ENCODE peak calls at places on chromosomes 16 and 17, in six cellular contexts. V is pancreas, I is kidney, E is astrocyte of the spinal cord, U is PC-9, Z is HL-60. R is an unnamed sample.

GRCh38 chr16:86513471-86514277 is 3.3 kb downstream of the FOXF1 start:
- DNase-seq in V (no peak), I (peak), E (no peak), U (no peak), Z (no peak), R (no peak)

GRCh38 chr17:49496183-49496865 is 1.2 kb downstream of the NGFR start:
- DNase-seq in V (peak), I (peak), E (peak), U (peak), Z (peak), R (no peak)

GRCh38 chr17:68697850-68698313 is 96.7 kb upstream of the FAM20A start:
- DNase-seq in V (no peak), I (no peak), E (peak), U (no peak), Z (peak), R (no peak)

GRCh38 chr17:64747938-64748540 is 85.9 kb upstream of the SMURF2 start:
- DNase-seq in V (no peak), I (no peak), E (peak), U (no peak), Z (no peak), R (no peak)

GRCh38 chr17:61574542-61575351 is 16.3 kb downstream of the NACA2 start:
- DNase-seq in V (peak), I (no peak), E (peak), U (peak), Z (no peak), R (peak)

GRCh38 chr17:35788504-35788998 is 6.9 kb downstream of the MMP28 start:
- DNase-seq in V (no peak), I (no peak), E (peak), U (no peak), Z (no peak), R (no peak)

GRCh38 chr16:67703626-67704025 is 15.5 kb downstream of the GFOD2 start:
- DNase-seq in V (no peak), I (no peak), E (no peak), U (no peak), Z (no peak), R (no peak)

GRCh38 chr16:24673155-24673554 is 56.3 kb upstream of the TNRC6A start:
- DNase-seq in V (no peak), I (no peak), E (no peak), U (no peak), Z (no peak), R (no peak)

GRCh38 chr17:51260960-51261958 is 913 bp downstream of the UTP18 start:
- DNase-seq in V (peak), I (peak), E (no peak), U (peak), Z (peak), R (no peak)

GRCh38 chr16:10995555-10995954 is 51.2 kb downstream of the CLEC16A start:
- DNase-seq in V (no peak), I (no peak), E (no peak), U (no peak), Z (peak), R (no peak)

GRCh38 chr16:77307764-77308561 is 108.8 kb downstream of the SYCE1L start:
- DNase-seq in V (no peak), I (no peak), E (peak), U (no peak), Z (no peak), R (no peak)

GRCh38 chr16:66270333-66270927 is 96.1 kb upstream of the CDH5 start:
- DNase-seq in V (peak), I (peak), E (peak), U (peak), Z (peak), R (no peak)

GRCh38 chr16:87789437-87790277 is 23.9 kb upstream of the KLHDC4 start:
- DNase-seq in V (no peak), I (peak), E (peak), U (peak), Z (no peak), R (no peak)

GRCh38 chr17:9389116-9389515 is 186.5 kb downstream of the STX8 start:
- DNase-seq in V (no peak), I (no peak), E (peak), U (peak), Z (no peak), R (peak)

GRCh38 chr16:1793578-1794220 is at the start of gene IGFALS:
- DNase-seq in V (peak), I (peak), E (no peak), U (no peak), Z (no peak), R (no peak)

GRCh38 chr17:81424151-81424550 is 28.9 kb downstream of the BAHCC1 start:
- DNase-seq in V (no peak), I (no peak), E (no peak), U (no peak), Z (no peak), R (no peak)
- H3K4me3 ChIP-seq in V (no peak), I (no peak), E (no peak), U (no peak), Z (no peak), R (no peak)

DNA sequence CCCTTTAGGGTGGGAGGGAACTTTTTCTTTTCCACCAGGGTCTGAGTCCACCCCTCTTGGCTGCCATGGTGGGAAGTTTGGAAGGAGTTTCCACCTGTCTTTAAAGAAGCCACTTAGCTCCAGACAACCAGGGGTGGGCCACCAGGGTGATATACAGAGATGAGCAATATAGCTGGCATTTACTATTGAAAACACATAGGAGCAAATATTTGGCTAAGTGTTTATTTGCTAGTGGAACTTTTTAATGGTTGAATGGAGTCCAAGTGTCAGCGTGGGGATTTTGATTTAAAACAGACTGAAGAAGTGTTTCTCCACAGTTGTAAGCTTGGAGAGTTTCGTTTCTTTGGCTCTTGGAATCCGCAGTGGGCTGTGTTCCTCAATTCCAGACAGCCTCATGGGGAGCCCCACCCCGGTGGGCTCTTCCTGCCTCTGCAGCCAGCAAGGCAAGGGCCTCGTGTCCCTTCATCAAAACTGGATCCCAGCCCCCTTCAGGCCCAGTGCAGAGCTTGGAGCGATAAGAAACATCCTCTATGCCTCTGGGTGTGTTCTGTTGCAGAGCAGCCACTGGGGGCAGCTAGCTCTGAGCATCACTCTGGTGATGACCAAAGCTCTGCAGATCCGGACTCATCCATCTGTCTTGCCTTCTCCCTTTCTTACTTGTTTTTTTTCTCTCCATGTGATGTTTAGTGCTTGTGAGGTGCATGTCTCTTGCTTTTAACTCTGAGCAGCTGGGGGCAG is 36.1 kb downstream of the NOG start:
- DNase-seq in V (no peak), I (no peak), E (peak), U (no peak), Z (peak), R (no peak)
- TF ChIP-seq CTCF in V (no peak), I (no peak), E (peak), U (peak), Z (peak), R (peak)

DNA sequence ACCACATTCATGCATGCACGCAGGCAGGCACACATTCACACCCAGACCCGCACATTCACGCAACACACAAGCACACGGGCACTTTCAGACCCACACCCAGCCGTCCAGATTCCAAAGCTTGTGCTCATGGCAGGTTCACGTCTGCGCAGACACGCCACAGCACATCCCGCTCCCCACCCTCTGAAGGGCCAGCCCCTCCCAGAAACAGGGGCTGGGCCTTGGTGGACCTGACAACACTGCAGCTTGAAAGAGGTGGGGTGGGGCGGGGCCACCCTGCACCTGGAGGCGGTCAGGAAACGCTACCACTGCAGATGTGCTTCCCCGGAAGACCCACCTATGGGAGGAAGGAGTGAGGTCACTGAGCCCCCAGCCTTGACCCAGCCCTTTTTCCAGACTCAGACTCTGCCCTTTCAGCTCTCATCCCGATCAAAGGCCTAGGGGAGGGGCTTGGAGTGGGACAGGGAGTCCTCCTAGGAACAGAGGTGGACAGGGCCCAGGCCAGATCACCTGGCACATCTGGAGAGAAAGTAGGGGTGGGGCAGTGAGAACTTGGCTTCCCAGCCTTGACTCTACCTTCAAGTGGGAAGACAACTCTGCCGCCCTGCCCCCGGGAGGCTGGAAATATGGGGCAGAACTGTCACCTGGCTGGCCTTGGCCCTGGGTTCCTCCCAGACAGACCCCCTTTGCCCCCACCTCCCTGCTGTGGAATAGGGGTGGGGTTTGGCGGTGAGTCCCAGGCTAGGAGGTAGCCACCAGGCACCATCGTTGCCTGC is 11.0 kb downstream of the P3H4 start:
- DNase-seq in V (peak), I (peak), E (no peak), U (peak), Z (no peak), R (no peak)
- H3K4me3 ChIP-seq in V (no peak), I (no peak), E (no peak), U (peak), Z (no peak), R (no peak)

DNA sequence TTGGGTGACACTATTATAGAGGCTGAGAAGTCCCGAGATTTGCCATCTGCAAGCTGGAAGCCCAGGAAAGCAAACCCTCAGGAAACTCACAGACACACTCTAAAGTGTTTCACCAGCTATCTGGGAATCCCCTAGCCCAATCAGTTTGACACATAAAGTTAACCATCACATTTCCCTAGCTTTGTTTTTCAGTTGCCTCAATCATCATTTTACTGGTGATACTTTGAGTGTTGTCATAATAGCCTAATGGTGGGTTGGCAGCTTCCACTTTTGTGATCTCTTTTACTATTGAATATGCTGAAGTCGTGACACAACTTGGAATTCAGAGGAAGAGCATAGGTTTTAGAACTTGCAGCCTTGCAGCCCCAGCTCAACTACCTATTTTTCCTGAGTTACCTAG is 1.9 kb downstream of the SGF29 start:
- DNase-seq in V (no peak), I (no peak), E (no peak), U (no peak), Z (no peak), R (no peak)
- TF ChIP-seq CTCF in V (no peak), I (no peak), E (no peak), U (no peak), Z (no peak), R (no peak)